ENCODE peak calls at places on chromosomes 5 and 9, in five cellular contexts. G is uterus; X is PC-3; N is adrenal gland; W is CD4-positive, alpha-beta memory T cell. E is an unnamed sample.

GRCh38 chr5:43335681-43336080 is 22.5 kb upstream of the HMGCS1 start:
- DNase-seq in G (no peak), X (no peak), N (no peak), W (no peak), E (no peak)

GRCh38 chr9:89677696-89678393 is 73.0 kb downstream of the GADD45G start:
- DNase-seq in G (no peak), X (no peak), N (no peak), W (no peak), E (no peak)

GRCh38 chr5:41196197-41196596 is 17.1 kb downstream of the C6 start:
- DNase-seq in G (no peak), X (peak; percentile 34), N (no peak), W (no peak), E (no peak)

GRCh38 chr5:115544371-115545064 is at the start of gene FEM1C:
- DNase-seq in G (peak; percentile 97), X (peak; percentile 95), N (peak; percentile 99), W (peak; percentile 92), E (peak; percentile 94)

GRCh38 chr5:89211836-89212235 is 328.9 kb upstream of the MEF2C start:
- DNase-seq in G (no peak), X (peak; percentile 76), N (no peak), W (no peak), E (no peak)

GRCh38 chr9:6479959-6480358 is 67.0 kb downstream of the UHRF2 start:
- DNase-seq in G (no peak), X (no peak), N (no peak), W (no peak), E (no peak)

GRCh38 chr9:130172161-130172857 is at the start of gene NCS1:
- DNase-seq in G (peak; percentile 81), X (peak; percentile 38), N (peak; percentile 87), W (peak; percentile 12), E (no peak)

GRCh38 chr5:103394676-103395075 is 136.1 kb downstream of the MACIR start:
- DNase-seq in G (no peak), X (no peak), N (no peak), W (no peak), E (no peak)

GRCh38 chr5:96187309-96188027 is 225.8 kb upstream of the ELL2 start:
- DNase-seq in G (no peak), X (peak; percentile 83), N (no peak), W (no peak), E (no peak)

GRCh38 chr5:9589049-9589835 is 40.9 kb downstream of the TAS2R1 start:
- DNase-seq in G (no peak), X (no peak), N (no peak), W (no peak), E (no peak)

GRCh38 chr9:75265525-75265972 is 177.2 kb downstream of the OSTF1 start:
- DNase-seq in G (no peak), X (peak; percentile 56), N (peak; percentile 38), W (peak; percentile 34), E (peak; percentile 52)

DNA sequence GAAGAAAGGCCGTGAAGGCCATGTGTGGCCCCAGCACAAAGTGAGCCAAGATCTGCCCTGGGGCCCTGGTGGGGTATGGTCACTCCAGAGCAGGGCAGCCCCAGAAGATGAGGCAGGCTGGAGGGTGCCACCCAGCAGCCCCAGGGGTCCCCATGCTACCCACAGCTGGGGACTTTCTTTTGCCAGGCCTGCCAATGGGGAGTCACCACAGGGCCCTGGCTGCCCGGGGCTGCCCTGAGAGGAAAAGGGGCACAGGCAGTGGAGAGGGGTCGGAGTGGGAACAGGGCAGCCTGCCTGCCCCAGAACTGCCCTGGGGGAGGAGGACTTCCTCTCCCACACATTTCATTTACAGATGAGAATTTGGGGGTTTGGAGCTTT is 19.0 kb upstream of the RXRA start:
- DNase-seq in G (no peak), X (no peak), N (no peak), W (no peak), E (no peak)
- H3K27ac ChIP-seq in G (no peak overlapping the region), X (no peak overlapping the region), N (no peak overlapping the region), W (no peak overlapping the region), E (no peak overlapping the region)

GRCh38 chr5:80136751-80137272 is 101.7 kb downstream of the THBS4 start:
- DNase-seq in G (no peak), X (no peak), N (no peak), W (no peak), E (no peak)
- H3K4me1 ChIP-seq in G (no peaks in the 10 kb centered on the region), X (no peaks in the 10 kb centered on the region), N (peaks cover 29% of the 10 kb centered on the region), W (peaks cover 100% of the 10 kb centered on the region), E (peaks cover 72% of the 10 kb centered on the region)

DNA sequence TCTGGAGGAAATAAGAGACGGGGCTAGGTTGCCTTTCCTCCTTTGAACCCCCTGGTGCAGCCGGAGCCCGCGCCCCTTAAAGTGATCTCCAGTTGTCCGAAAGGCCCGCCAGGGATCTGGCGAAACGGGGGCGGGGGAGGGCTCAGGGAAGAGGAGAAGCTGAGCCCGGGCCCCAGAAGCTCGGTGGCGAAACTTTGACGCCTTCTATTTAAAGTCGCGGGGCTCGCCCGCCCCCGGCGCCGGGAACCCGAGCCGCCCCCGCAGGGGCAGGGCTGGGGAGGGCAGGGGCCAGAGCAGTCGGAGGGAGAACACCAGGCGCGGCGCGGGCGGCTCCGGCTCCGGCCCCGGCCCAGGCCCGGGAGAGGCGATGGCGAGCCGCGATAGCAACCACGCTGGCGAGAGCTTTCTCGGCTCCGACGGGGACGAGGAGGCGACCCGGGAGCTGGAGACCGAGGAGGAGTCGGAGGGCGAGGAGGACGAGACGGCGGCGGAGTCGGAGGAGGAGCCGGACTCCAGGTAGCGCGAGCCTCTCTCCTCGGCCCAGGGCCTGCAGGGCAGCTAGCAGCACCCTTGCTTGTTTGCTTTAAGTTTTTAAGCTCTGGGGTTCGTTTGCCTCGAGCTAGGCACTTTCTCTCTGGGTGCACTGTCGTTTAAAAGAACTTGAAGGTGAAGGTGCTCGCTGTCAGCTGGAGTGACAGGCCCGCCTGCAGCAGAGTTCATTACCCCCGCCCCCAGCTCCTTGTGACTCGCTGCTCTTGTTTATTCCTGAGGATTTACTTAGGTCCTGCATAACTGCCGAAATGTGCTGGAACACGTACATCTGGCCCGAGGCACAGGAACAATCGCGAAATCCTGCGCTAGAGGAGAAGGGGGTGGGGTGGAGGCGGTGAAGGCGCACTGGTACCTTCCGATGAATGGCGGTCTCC is at the start of gene CMYA5:
- DNase-seq in G (peak; percentile 67), X (no peak), N (peak; percentile 14), W (no peak), E (no peak)
- H3K27ac ChIP-seq in G (peak within 1 kb of the TSS; percentile 95), X (no peak within 1 kb of the TSS), N (no peak within 1 kb of the TSS), W (no peak within 1 kb of the TSS), E (no peak within 1 kb of the TSS)

GRCh38 chr9:77417570-77417969 is 230.6 kb downstream of the GNA14 start:
- DNase-seq in G (no peak), X (peak; percentile 45), N (no peak), W (no peak), E (no peak)
- H3K4me1 ChIP-seq in G (no peaks in the 10 kb centered on the region), X (peaks cover 8% of the 10 kb centered on the region), N (no peaks in the 10 kb centered on the region), W (no peaks in the 10 kb centered on the region), E (no peaks in the 10 kb centered on the region)

GRCh38 chr9:113541019-113541900 is 77.7 kb downstream of the RGS3 start:
- DNase-seq in G (no peak), X (peak; percentile 24), N (peak; percentile 42), W (no peak), E (no peak)
- H3K27ac ChIP-seq in G (no peak overlapping the region), X (no peak overlapping the region), N (peak overlapping the region; percentile 65), W (no peak overlapping the region), E (no peak overlapping the region)

GRCh38 chr9:125235805-125236534 is 5.2 kb downstream of the HSPA5 start:
- DNase-seq in G (no peak), X (no peak), N (no peak), W (no peak), E (no peak)
- H3K4me1 ChIP-seq in G (peaks cover 6% of the 10 kb centered on the region), X (peaks cover 34% of the 10 kb centered on the region), N (peaks cover 57% of the 10 kb centered on the region), W (peaks cover 55% of the 10 kb centered on the region), E (peaks cover 45% of the 10 kb centered on the region)

GRCh38 chr9:115945009-115945431 is 208.6 kb upstream of the PAPPA start:
- DNase-seq in G (no peak), X (no peak), N (no peak), W (no peak), E (no peak)
- H3K27ac ChIP-seq in G (peak overlapping the region; percentile 47), X (no peak overlapping the region), N (peak overlapping the region; percentile 61), W (no peak overlapping the region), E (no peak overlapping the region)

GRCh38 chr5:87780831-87781760 is 368.4 kb upstream of the CCNH start:
- DNase-seq in G (peak; percentile 67), X (peak; percentile 93), N (peak; percentile 84), W (peak; percentile 69), E (peak; percentile 81)

GRCh38 chr5:87776785-87777184 is 364.1 kb upstream of the CCNH start:
- DNase-seq in G (no peak), X (no peak), N (no peak), W (no peak), E (no peak)
- H3K4me1 ChIP-seq in G (no peaks in the 10 kb centered on the region), X (peaks cover 4% of the 10 kb centered on the region), N (no peaks in the 10 kb centered on the region), W (no peaks in the 10 kb centered on the region), E (no peaks in the 10 kb centered on the region)